ENCODE peak calls at places on chromosomes 2 and 18, in seven cellular contexts. A is ovary, K is Caco-2, H is hepatocyte, V is HL-60, Q is fibroblast of pulmonary artery, S is IMR-90. J is an unnamed sample.

GRCh38 chr18:77470836-77471413 is 221.3 kb downstream of the GALR1 start:
- DNase-seq in A (no peak), K (no peak), H (no peak), V (no peak), Q (peak), S (no peak), J (no peak)

GRCh38 chr18:51867767-51868166 is 472.2 kb upstream of the DCC start:
- DNase-seq in A (no peak), K (no peak), H (peak), V (no peak), Q (peak), S (peak), J (peak)

GRCh38 chr2:241036397-241036963 is 38.1 kb downstream of the SNED1 start:
- DNase-seq in A (no peak), K (peak), H (no peak), V (no peak), Q (no peak), S (no peak), J (peak)

GRCh38 chr2:28108143-28108542 is 217.6 kb downstream of the BABAM2 start:
- DNase-seq in A (no peak), K (no peak), H (no peak), V (no peak), Q (no peak), S (no peak), J (no peak)

GRCh38 chr18:48295586-48296311 is 113.4 kb downstream of the ZBTB7C start:
- DNase-seq in A (no peak), K (no peak), H (peak), V (no peak), Q (peak), S (no peak), J (no peak)

GRCh38 chr2:218282173-218282991 is 9.9 kb downstream of the TMBIM1 start:
- DNase-seq in A (no peak), K (no peak), H (peak), V (no peak), Q (no peak), S (peak), J (no peak)

GRCh38 chr18:48950536-48951447 is at the start of gene SMAD7:
- DNase-seq in A (no peak), K (no peak), H (peak), V (no peak), Q (peak), S (no peak), J (peak)

GRCh38 chr2:164178835-164179470 is 442.3 kb downstream of the GRB14 start:
- DNase-seq in A (no peak), K (no peak), H (no peak), V (no peak), Q (no peak), S (peak), J (peak)

GRCh38 chr2:15359716-15360531 is 201.2 kb downstream of the NBAS start:
- DNase-seq in A (no peak), K (no peak), H (no peak), V (no peak), Q (peak), S (peak), J (no peak)

GRCh38 chr2:160928854-160929301 is 231.3 kb upstream of the TANK start:
- DNase-seq in A (no peak), K (no peak), H (no peak), V (no peak), Q (peak), S (peak), J (no peak)

GRCh38 chr2:200356794-200357472 is 50.4 kb downstream of the SPATS2L start:
- DNase-seq in A (no peak), K (no peak), H (no peak), V (no peak), Q (peak), S (peak), J (no peak)

GRCh38 chr2:100107911-100108647 is 34.3 kb downstream of the AFF3 start:
- DNase-seq in A (no peak), K (no peak), H (no peak), V (no peak), Q (no peak), S (no peak), J (no peak)

DNA sequence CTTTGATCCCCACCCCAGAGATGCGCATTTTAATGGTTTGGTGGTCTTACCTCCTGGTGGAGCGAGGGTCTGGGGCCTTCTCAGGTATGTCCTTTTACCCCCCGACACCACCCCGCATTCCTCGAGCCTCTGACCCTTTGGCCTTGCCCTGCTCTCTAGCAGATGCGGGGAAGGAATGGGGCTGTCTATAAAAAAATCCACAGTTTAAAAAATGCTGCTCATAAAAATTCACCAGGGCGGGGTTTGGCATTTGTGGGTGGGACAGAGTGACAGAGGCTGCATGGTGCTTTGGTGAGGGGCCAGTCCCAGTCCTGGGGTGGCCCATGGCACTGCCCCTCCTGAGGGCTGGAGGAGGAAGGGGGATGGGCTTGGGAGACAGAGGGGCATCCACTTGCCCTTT is 6.7 kb upstream of the RALB start:
- DNase-seq in A (no peak), K (peak), H (no peak), V (no peak), Q (no peak), S (no peak), J (no peak)
- TF ChIP-seq CTCF in A (no peak), K (no peak), H (no peak), V (no peak), Q (no peak), S (no peak), J (no peak)

GRCh38 chr2:9952856-9953503 is 1.5 kb downstream of the GRHL1 start:
- DNase-seq in A (no peak), K (no peak), H (no peak), V (no peak), Q (no peak), S (no peak), J (no peak)
- H3K4me3 ChIP-seq in A (no peak), K (peak), H (no peak), V (no peak), Q (no peak), S (no peak), J (no peak)

GRCh38 chr2:60488291-60488690 is 65.2 kb downstream of the BCL11A start:
- DNase-seq in A (no peak), K (no peak), H (no peak), V (no peak), Q (no peak), S (no peak), J (peak)

GRCh38 chr2:60485550-60485949 is 67.9 kb downstream of the BCL11A start:
- DNase-seq in A (no peak), K (no peak), H (no peak), V (no peak), Q (no peak), S (no peak), J (no peak)

GRCh38 chr2:60492550-60492949 is 60.9 kb downstream of the BCL11A start:
- DNase-seq in A (no peak), K (no peak), H (no peak), V (no peak), Q (no peak), S (no peak), J (no peak)

GRCh38 chr2:60486067-60486466 is 67.4 kb downstream of the BCL11A start:
- DNase-seq in A (no peak), K (no peak), H (no peak), V (no peak), Q (no peak), S (no peak), J (no peak)

DNA sequence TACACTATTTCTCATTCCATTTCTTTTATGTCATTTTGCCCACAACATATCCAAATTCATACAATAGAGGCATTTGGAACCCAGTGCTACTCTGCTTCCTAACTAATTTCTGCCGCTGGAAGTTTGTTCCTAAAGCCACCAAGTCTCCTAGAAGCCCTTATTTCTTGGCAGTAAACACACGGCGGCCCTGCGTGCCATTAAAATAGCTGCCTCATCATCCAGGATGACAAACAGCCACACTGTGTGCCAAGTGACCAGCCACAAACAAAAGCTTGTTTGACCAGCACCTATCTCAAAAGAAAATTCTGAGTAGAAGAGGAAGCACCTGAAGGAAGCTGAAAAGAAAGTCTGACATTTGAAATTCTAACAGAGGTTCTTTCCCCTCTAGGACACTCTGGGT is 64.2 kb downstream of the BCL11A start:
- DNase-seq in A (no peak), K (no peak), H (no peak), V (no peak), Q (no peak), S (no peak), J (no peak)
- TF ChIP-seq CTCF in A (no peak), K (no peak), H (no peak), V (no peak), Q (no peak), S (no peak), J (no peak)

GRCh38 chr18:72544092-72544886 is at the start of gene CBLN2:
- DNase-seq in A (no peak), K (no peak), H (peak), V (peak), Q (peak), S (peak), J (peak)
- H3K4me3 ChIP-seq in A (no peak), K (no peak), H (peak), V (no peak), Q (peak), S (no peak), J (no peak)

GRCh38 chr2:54496920-54497319 is 40.8 kb downstream of the SPTBN1 start:
- DNase-seq in A (no peak), K (no peak), H (no peak), V (no peak), Q (no peak), S (no peak), J (no peak)

GRCh38 chr2:54494087-54494486 is 38.0 kb downstream of the SPTBN1 start:
- DNase-seq in A (no peak), K (no peak), H (no peak), V (no peak), Q (no peak), S (peak), J (no peak)

GRCh38 chr2:54499666-54500065 is 43.5 kb downstream of the SPTBN1 start:
- DNase-seq in A (peak), K (no peak), H (no peak), V (no peak), Q (peak), S (peak), J (no peak)

GRCh38 chr2:54500404-54501147 is 44.4 kb downstream of the SPTBN1 start:
- DNase-seq in A (no peak), K (no peak), H (no peak), V (no peak), Q (no peak), S (no peak), J (no peak)

DNA sequence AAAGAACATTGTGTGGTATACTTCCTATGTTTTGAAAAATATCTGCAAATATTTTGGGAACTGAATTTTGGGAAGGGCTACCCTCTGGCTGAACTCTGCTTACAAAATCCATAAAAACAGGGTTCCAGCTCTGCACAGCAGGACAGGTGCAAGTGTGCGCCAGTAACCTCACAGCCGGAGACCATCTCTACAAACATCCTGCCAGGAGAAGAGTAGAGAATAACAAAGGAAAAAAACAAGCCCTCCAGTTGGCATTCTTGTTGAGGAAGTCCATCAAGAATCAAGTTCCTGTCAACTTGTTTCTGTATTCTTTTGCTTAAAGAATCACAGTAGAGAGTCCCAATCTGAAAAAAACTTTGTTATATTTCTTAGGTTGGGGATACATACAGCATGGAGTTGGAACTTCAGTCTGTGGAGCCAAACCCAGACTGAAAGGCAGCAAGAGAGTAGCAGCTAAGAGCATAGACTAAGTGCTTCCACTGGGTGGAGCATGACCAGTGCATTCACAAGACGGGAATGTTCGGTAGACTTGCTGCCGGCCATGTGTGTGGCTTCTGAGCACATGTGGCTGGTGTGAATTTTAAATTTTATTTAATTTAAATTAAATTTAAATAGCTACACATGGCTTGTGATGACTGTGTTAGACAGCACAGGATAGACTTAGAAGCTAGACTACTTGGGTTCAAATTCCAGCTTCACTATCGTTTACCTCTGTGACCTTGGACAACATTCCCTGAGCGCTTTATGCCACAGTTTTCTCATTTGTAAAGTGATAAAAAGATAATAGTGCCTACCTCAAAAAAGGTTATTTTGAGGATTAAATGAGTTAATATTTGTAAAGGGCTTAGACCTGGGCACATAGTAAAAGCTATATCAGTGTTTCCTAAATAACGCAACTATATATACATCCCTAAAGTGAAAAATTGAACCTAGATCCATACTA is 41.9 kb downstream of the SPTBN1 start:
- DNase-seq in A (no peak), K (peak), H (peak), V (no peak), Q (peak), S (peak), J (peak)
- TF ChIP-seq CTCF in A (peak), K (peak), H (peak), V (no peak), Q (peak), S (no peak), J (peak)

J was measured in GM12865.